ENCODE peak calls at places on chromosomes 5 and 9, in four cellular contexts. P, U, R and Y are unnamed samples.

GRCh38 chr5:3339092-3339797 is 256.4 kb upstream of the IRX1 start:
- DNase-seq in P (no peak), U (no peak), R (no peak), Y (no peak)

GRCh38 chr5:142432369-142432863 is 107.6 kb upstream of the SPRY4 start:
- DNase-seq in P (no peak), U (no peak), R (no peak), Y (peak; percentile 53)

GRCh38 chr9:135342206-135343130 is 137.1 kb upstream of the PPP1R26 start:
- DNase-seq in P (no peak), U (no peak), R (no peak), Y (no peak)

GRCh38 chr5:16885635-16886365 is 50.3 kb downstream of the MYO10 start:
- DNase-seq in P (no peak), U (no peak), R (no peak), Y (no peak)

GRCh38 chr9:93517331-93517730 is 59.1 kb upstream of the PHF2 start:
- DNase-seq in P (no peak), U (no peak), R (no peak), Y (no peak)

GRCh38 chr5:3026099-3026498 is 274.6 kb upstream of the IRX2 start:
- DNase-seq in P (no peak), U (no peak), R (no peak), Y (no peak)

GRCh38 chr9:93010696-93011095 is 47.8 kb upstream of the SUSD3 start:
- DNase-seq in P (no peak), U (peak; percentile 31), R (no peak), Y (no peak)

GRCh38 chr5:39578887-39579497 is 154.2 kb upstream of the DAB2 start:
- DNase-seq in P (peak; percentile 38), U (no peak), R (no peak), Y (peak; percentile 42)

GRCh38 chr9:110844121-110844520 is 175.5 kb downstream of the MUSK start:
- DNase-seq in P (no peak), U (no peak), R (no peak), Y (no peak)

GRCh38 chr5:138714694-138715093 is 38.5 kb upstream of the CTNNA1 start:
- DNase-seq in P (no peak), U (no peak), R (no peak), Y (no peak)

GRCh38 chr9:79581794-79582193 is 10.0 kb downstream of the TLE4 start:
- DNase-seq in P (peak; percentile 76), U (peak; percentile 41), R (no peak), Y (peak; percentile 19)

GRCh38 chr9:82332018-82332773 is 343.6 kb downstream of the SPATA31D1 start:
- DNase-seq in P (no peak), U (no peak), R (peak; percentile 31), Y (no peak)

GRCh38 chr5:112417931-112418358 is 1.1 kb downstream of the EPB41L4A start:
- DNase-seq in P (peak; percentile 80), U (no peak), R (no peak), Y (no peak)

GRCh38 chr5:13664377-13664776 is 280.1 kb downstream of the DNAH5 start:
- DNase-seq in P (peak; percentile 93), U (no peak), R (no peak), Y (peak; percentile 3)

GRCh38 chr5:31581498-31582099 is 49.5 kb downstream of the C5orf22 start:
- DNase-seq in P (peak; percentile 32), U (peak; percentile 10), R (no peak), Y (peak; percentile 55)

GRCh38 chr5:55570026-55570425 is 35.3 kb upstream of the PLPP1 start:
- DNase-seq in P (no peak), U (no peak), R (no peak), Y (no peak)

GRCh38 chr5:107937198-107937597 is 266.5 kb upstream of the EFNA5 start:
- DNase-seq in P (no peak), U (no peak), R (no peak), Y (no peak)

GRCh38 chr9:95506438-95506691 is 10.4 kb downstream of the PTCH1 start:
- DNase-seq in P (no peak), U (peak; percentile 25), R (peak; percentile 27), Y (peak; percentile 79)

GRCh38 chr5:124658867-124659557 is 87.4 kb downstream of the ZNF608 start:
- DNase-seq in P (no peak), U (no peak), R (no peak), Y (peak; percentile 68)

GRCh38 chr5:124662261-124662781 is 84.1 kb downstream of the ZNF608 start:
- DNase-seq in P (peak; percentile 45), U (no peak), R (peak; percentile 27), Y (no peak)

GRCh38 chr5:124661317-124662141 is 84.9 kb downstream of the ZNF608 start:
- DNase-seq in P (peak; percentile 91), U (peak; percentile 99), R (peak; percentile 69), Y (no peak)

GRCh38 chr5:124660229-124661093 is 86.0 kb downstream of the ZNF608 start:
- DNase-seq in P (no peak), U (no peak), R (no peak), Y (no peak)

DNA sequence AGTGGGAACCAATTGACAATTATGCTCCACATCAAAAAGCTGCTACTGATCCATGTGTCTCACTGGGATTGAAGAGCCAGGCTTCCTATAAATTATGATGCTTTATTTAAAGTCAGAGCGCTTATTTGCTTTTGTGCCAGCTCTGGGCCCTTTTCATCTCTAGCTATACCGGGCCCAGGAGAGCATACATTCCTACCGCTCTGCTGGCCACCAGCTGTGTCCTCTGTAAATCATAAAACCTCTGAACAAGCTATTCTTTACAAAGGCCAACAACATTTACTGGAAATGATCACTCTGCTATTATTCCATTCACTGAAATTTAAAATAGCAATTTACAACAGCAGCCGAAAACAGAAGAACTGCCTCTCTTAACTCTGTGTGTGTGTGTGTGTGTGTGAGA is 86.6 kb downstream of the ZNF608 start:
- DNase-seq in P (no peak), U (no peak), R (no peak), Y (no peak)
- TF ChIP-seq MYC in P (no peak), U (no peak), R (no peak), Y (no peak)

GRCh38 chr9:530681-531080 is 310.8 kb upstream of the DMRT1 start:
- DNase-seq in P (no peak), U (no peak), R (no peak), Y (no peak)
- TF ChIP-seq MYC in P (no peak), U (no peak), R (no peak), Y (no peak)

GRCh38 chr9:4289411-4290380 is 10.2 kb downstream of the GLIS3 start:
- DNase-seq in P (peak; percentile 43), U (no peak), R (no peak), Y (no peak)
- TF ChIP-seq MYC in P (no peak), U (no peak), R (no peak), Y (no peak)

DNA sequence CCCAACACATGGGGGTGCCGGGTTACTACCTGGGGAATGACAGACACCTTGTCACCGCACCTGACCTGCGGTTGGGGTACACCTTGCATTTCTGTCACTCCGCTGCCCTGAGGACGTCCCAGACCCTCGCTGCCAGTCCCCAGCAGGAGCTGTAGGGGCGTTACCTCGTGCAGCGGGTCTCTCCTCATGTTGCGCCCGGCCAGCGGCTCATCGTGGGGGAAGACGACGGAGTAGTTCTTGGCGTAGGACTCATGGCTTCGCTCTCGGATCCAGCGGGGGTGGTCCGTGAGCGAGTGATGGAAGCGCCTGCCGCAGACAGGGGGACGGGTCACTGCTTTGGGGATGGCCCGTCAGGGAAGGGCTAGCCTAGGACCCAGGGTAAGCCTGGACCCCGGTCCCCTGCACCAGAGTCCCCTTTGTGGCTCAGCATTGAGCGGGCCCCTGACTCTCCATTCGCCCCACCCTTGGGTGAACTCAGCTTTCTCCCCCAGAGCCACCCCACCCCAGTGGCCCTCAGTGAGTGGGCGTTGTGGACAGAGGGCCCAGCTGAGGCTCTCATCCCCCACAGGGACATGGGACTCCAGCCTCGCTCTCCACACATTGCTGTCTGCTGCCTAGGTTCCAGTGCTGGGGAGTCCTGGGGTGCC is 29.9 kb downstream of the SARDH start:
- DNase-seq in P (no peak), U (no peak), R (no peak), Y (no peak)
- TF ChIP-seq MYC in P (no peak), U (no peak), R (no peak), Y (no peak)

GRCh38 chr5:169650701-169651331 is 13.7 kb downstream of the DOCK2 start:
- DNase-seq in P (peak; percentile 65), U (no peak), R (no peak), Y (peak; percentile 65)

GRCh38 chr5:169652057-169652456 is 15.0 kb downstream of the DOCK2 start:
- DNase-seq in P (no peak), U (no peak), R (no peak), Y (no peak)

GRCh38 chr5:169649486-169649885 is 12.4 kb downstream of the DOCK2 start:
- DNase-seq in P (no peak), U (no peak), R (no peak), Y (no peak)

GRCh38 chr5:169648725-169649124 is 11.7 kb downstream of the DOCK2 start:
- DNase-seq in P (no peak), U (no peak), R (no peak), Y (no peak)

GRCh38 chr5:169651526-169651925 is 14.5 kb downstream of the DOCK2 start:
- DNase-seq in P (no peak), U (no peak), R (no peak), Y (no peak)
- TF ChIP-seq MYC in P (no peak), U (no peak), R (no peak), Y (no peak)

GRCh38 chr9:116389546-116390305 is 236.1 kb downstream of the PAPPA start:
- DNase-seq in P (no peak), U (no peak), R (no peak), Y (no peak)

GRCh38 chr9:116394070-116394469 is 240.5 kb downstream of the PAPPA start:
- DNase-seq in P (no peak), U (no peak), R (no peak), Y (no peak)

GRCh38 chr9:116387934-116388714 is 234.5 kb downstream of the PAPPA start:
- DNase-seq in P (peak; percentile 23), U (no peak), R (no peak), Y (no peak)

GRCh38 chr9:116391306-116391900 is 237.8 kb downstream of the PAPPA start:
- DNase-seq in P (no peak), U (no peak), R (no peak), Y (no peak)

GRCh38 chr9:116390306-116391228 is 237.0 kb downstream of the PAPPA start:
- DNase-seq in P (no peak), U (no peak), R (no peak), Y (peak; percentile 9)
- TF ChIP-seq MYC in P (no peak), U (no peak), R (no peak), Y (no peak)

DNA sequence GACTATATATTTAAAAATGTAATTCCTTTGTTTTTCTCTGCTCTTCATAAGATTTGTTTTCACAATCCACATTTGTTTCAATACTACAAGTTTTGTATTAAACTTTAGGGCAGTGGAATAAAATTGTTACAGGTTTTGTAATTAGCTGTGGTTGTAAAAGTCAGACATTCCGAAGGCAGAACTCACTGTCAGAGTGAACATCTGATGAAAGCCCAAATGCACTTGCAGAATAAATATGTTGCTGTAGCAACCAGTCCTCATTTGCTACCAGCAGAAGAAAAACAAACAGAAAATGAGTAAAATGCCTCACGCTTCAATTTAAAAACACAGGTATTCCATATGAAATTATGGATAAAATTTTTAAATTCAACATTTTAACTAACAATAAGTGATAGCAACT is 740.1 kb upstream of the FAM174A start:
- DNase-seq in P (no peak), U (no peak), R (no peak), Y (no peak)
- TF ChIP-seq MYC in P (no peak), U (no peak), R (no peak), Y (no peak)